ENCODE peak calls at places on chromosomes 2 and 18, in five cellular contexts. One of them, this sample, is unnamed.

GRCh38 chr2:96913398-96914202 is 43.7 kb upstream of the SEMA4C start:
- DNase-seq in brain microvascular endothelial cell: no peak
- DNase-seq in adrenal gland: peak
- DNase-seq in fibroblast of mammary gland: no peak
- DNase-seq in Peyer's patch: no peak
- DNase-seq in this sample: no peak

GRCh38 chr2:233486778-233487552 is 79.6 kb downstream of the USP40 start:
- DNase-seq in brain microvascular endothelial cell: peak
- DNase-seq in adrenal gland: no peak
- DNase-seq in fibroblast of mammary gland: peak
- DNase-seq in Peyer's patch: no peak
- DNase-seq in this sample: peak

GRCh38 chr2:84449711-84450110 is 9.4 kb downstream of the SUCLG1 start:
- DNase-seq in brain microvascular endothelial cell: no peak
- DNase-seq in adrenal gland: no peak
- DNase-seq in fibroblast of mammary gland: no peak
- DNase-seq in Peyer's patch: no peak
- DNase-seq in this sample: no peak

GRCh38 chr18:12255626-12256026 is 1.5 kb downstream of the CIDEA start:
- DNase-seq in brain microvascular endothelial cell: peak
- DNase-seq in adrenal gland: no peak
- DNase-seq in fibroblast of mammary gland: peak
- DNase-seq in Peyer's patch: no peak
- DNase-seq in this sample: peak

GRCh38 chr2:172038604-172039003 is 38.9 kb downstream of the METAP1D start:
- DNase-seq in brain microvascular endothelial cell: no peak
- DNase-seq in adrenal gland: no peak
- DNase-seq in fibroblast of mammary gland: peak
- DNase-seq in Peyer's patch: no peak
- DNase-seq in this sample: peak

GRCh38 chr2:24515335-24515734 is 24.3 kb downstream of the NCOA1 start:
- DNase-seq in brain microvascular endothelial cell: peak
- DNase-seq in adrenal gland: peak
- DNase-seq in fibroblast of mammary gland: peak
- DNase-seq in Peyer's patch: no peak
- DNase-seq in this sample: no peak

GRCh38 chr2:129444417-129445150 is 534.9 kb upstream of the RAB6C start:
- DNase-seq in brain microvascular endothelial cell: no peak
- DNase-seq in adrenal gland: no peak
- DNase-seq in fibroblast of mammary gland: no peak
- DNase-seq in Peyer's patch: no peak
- DNase-seq in this sample: no peak

GRCh38 chr18:11096839-11097750 is 52.3 kb downstream of the PIEZO2 start:
- DNase-seq in brain microvascular endothelial cell: peak
- DNase-seq in adrenal gland: no peak
- DNase-seq in fibroblast of mammary gland: peak
- DNase-seq in Peyer's patch: no peak
- DNase-seq in this sample: no peak

GRCh38 chr2:120878970-120879369 is 143.3 kb downstream of the GLI2 start:
- DNase-seq in brain microvascular endothelial cell: no peak
- DNase-seq in adrenal gland: no peak
- DNase-seq in fibroblast of mammary gland: no peak
- DNase-seq in Peyer's patch: no peak
- DNase-seq in this sample: no peak

GRCh38 chr2:226475650-226476049 is 324.0 kb downstream of the IRS1 start:
- DNase-seq in brain microvascular endothelial cell: peak
- DNase-seq in adrenal gland: no peak
- DNase-seq in fibroblast of mammary gland: peak
- DNase-seq in Peyer's patch: no peak
- DNase-seq in this sample: peak

GRCh38 chr2:239441261-239441701 is 40.5 kb upstream of the HDAC4 start:
- DNase-seq in brain microvascular endothelial cell: no peak
- DNase-seq in adrenal gland: no peak
- DNase-seq in fibroblast of mammary gland: no peak
- DNase-seq in Peyer's patch: no peak
- DNase-seq in this sample: peak

GRCh38 chr2:69693472-69694450 is 48.2 kb upstream of the ANXA4 start:
- DNase-seq in brain microvascular endothelial cell: no peak
- DNase-seq in adrenal gland: no peak
- DNase-seq in fibroblast of mammary gland: no peak
- DNase-seq in Peyer's patch: no peak
- DNase-seq in this sample: no peak

GRCh38 chr2:23578964-23579671 is 194.1 kb downstream of the KLHL29 start:
- DNase-seq in brain microvascular endothelial cell: no peak
- DNase-seq in adrenal gland: no peak
- DNase-seq in fibroblast of mammary gland: no peak
- DNase-seq in Peyer's patch: no peak
- DNase-seq in this sample: no peak

GRCh38 chr2:20181761-20182160 is 43.2 kb downstream of the SDC1 start:
- DNase-seq in brain microvascular endothelial cell: no peak
- DNase-seq in adrenal gland: no peak
- DNase-seq in fibroblast of mammary gland: no peak
- DNase-seq in Peyer's patch: peak
- DNase-seq in this sample: no peak

GRCh38 chr2:27133195-27133875 is 1.1 kb downstream of the PREB start:
- DNase-seq in brain microvascular endothelial cell: no peak
- DNase-seq in adrenal gland: no peak
- DNase-seq in fibroblast of mammary gland: no peak
- DNase-seq in Peyer's patch: no peak
- DNase-seq in this sample: no peak

GRCh38 chr2:230412369-230412706 is 3.7 kb upstream of the SP100 start:
- DNase-seq in brain microvascular endothelial cell: no peak
- DNase-seq in adrenal gland: no peak
- DNase-seq in fibroblast of mammary gland: no peak
- DNase-seq in Peyer's patch: no peak
- DNase-seq in this sample: no peak

GRCh38 chr2:43075906-43076585 is 150.4 kb downstream of the ZFP36L2 start:
- DNase-seq in brain microvascular endothelial cell: peak
- DNase-seq in adrenal gland: peak
- DNase-seq in fibroblast of mammary gland: peak
- DNase-seq in Peyer's patch: peak
- DNase-seq in this sample: peak

GRCh38 chr2:31384771-31385276 is 29.7 kb downstream of the XDH start:
- DNase-seq in brain microvascular endothelial cell: peak
- DNase-seq in adrenal gland: no peak
- DNase-seq in fibroblast of mammary gland: peak
- DNase-seq in Peyer's patch: no peak
- DNase-seq in this sample: peak

DNA sequence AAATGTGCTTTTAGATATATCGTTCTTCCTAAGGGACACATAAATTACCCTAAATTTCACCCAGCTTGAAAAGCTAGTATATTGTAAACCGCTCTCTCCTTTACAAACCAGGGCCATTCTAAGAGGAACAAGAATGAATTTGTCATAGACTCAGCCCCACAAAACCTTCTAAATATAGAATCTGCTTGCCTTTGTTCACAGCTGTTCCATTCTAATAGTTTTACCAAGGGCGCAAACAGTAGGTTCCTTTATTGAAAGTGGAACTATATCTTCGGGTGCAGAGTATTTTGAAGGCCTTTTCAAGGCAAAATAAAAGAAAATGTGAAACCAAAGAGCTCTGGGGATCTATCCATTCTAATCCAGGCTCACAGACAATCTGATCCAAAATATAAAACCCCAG is 316.9 kb downstream of the PAX3 start:
- DNase-seq in brain microvascular endothelial cell: no peak
- DNase-seq in adrenal gland: no peak
- DNase-seq in fibroblast of mammary gland: no peak
- DNase-seq in Peyer's patch: no peak
- DNase-seq in this sample: no peak
- H3K4me3 ChIP-seq in brain microvascular endothelial cell: no peak
- H3K4me3 ChIP-seq in adrenal gland: no peak
- H3K4me3 ChIP-seq in fibroblast of mammary gland: no peak
- H3K4me3 ChIP-seq in Peyer's patch: no peak
- H3K4me3 ChIP-seq in this sample: no peak

GRCh38 chr2:236503583-236503982 is 66.0 kb upstream of the ACKR3 start:
- DNase-seq in brain microvascular endothelial cell: no peak
- DNase-seq in adrenal gland: no peak
- DNase-seq in fibroblast of mammary gland: no peak
- DNase-seq in Peyer's patch: no peak
- DNase-seq in this sample: no peak

GRCh38 chr2:236510049-236510448 is 59.6 kb upstream of the ACKR3 start:
- DNase-seq in brain microvascular endothelial cell: no peak
- DNase-seq in adrenal gland: no peak
- DNase-seq in fibroblast of mammary gland: no peak
- DNase-seq in Peyer's patch: no peak
- DNase-seq in this sample: no peak

GRCh38 chr2:236505648-236506047 is 64.0 kb upstream of the ACKR3 start:
- DNase-seq in brain microvascular endothelial cell: no peak
- DNase-seq in adrenal gland: no peak
- DNase-seq in fibroblast of mammary gland: no peak
- DNase-seq in Peyer's patch: no peak
- DNase-seq in this sample: no peak

GRCh38 chr2:236505071-236505470 is 64.6 kb upstream of the ACKR3 start:
- DNase-seq in brain microvascular endothelial cell: no peak
- DNase-seq in adrenal gland: no peak
- DNase-seq in fibroblast of mammary gland: no peak
- DNase-seq in Peyer's patch: no peak
- DNase-seq in this sample: no peak

GRCh38 chr2:236507393-236508085 is 62.1 kb upstream of the ACKR3 start:
- DNase-seq in brain microvascular endothelial cell: no peak
- DNase-seq in adrenal gland: peak
- DNase-seq in fibroblast of mammary gland: no peak
- DNase-seq in Peyer's patch: no peak
- DNase-seq in this sample: peak
- H3K4me3 ChIP-seq in brain microvascular endothelial cell: peak
- H3K4me3 ChIP-seq in adrenal gland: no peak
- H3K4me3 ChIP-seq in fibroblast of mammary gland: peak
- H3K4me3 ChIP-seq in Peyer's patch: peak
- H3K4me3 ChIP-seq in this sample: no peak

GRCh38 chr2:216118474-216118873 is 9.3 kb downstream of the XRCC5 start:
- DNase-seq in brain microvascular endothelial cell: no peak
- DNase-seq in adrenal gland: no peak
- DNase-seq in fibroblast of mammary gland: no peak
- DNase-seq in Peyer's patch: no peak
- DNase-seq in this sample: peak

GRCh38 chr2:216115224-216115582 is 6.1 kb downstream of the XRCC5 start:
- DNase-seq in brain microvascular endothelial cell: no peak
- DNase-seq in adrenal gland: no peak
- DNase-seq in fibroblast of mammary gland: no peak
- DNase-seq in Peyer's patch: no peak
- DNase-seq in this sample: peak

GRCh38 chr2:216116418-216116817 is 7.3 kb downstream of the XRCC5 start:
- DNase-seq in brain microvascular endothelial cell: no peak
- DNase-seq in adrenal gland: no peak
- DNase-seq in fibroblast of mammary gland: no peak
- DNase-seq in Peyer's patch: no peak
- DNase-seq in this sample: no peak

GRCh38 chr2:216119144-216119543 is 10.0 kb downstream of the XRCC5 start:
- DNase-seq in brain microvascular endothelial cell: no peak
- DNase-seq in adrenal gland: no peak
- DNase-seq in fibroblast of mammary gland: no peak
- DNase-seq in Peyer's patch: no peak
- DNase-seq in this sample: peak

DNA sequence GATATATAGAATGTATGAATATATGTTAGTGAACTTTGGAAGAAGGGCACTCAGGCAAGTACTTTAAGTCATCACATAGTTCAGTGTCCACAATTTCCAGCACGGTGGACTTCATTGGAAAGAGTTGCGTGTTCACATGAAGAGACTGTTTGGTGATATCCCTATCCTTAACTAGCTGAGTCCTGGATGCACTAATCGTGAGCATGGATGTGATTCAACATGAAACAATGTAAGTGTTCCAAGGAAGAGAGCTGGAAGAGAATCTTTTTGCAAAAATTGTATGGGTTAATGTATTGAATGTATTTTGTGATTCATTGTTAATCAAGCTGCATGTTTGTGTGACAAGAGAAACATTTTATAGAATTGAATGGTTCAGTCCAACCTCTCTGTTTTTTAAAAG is 8.4 kb downstream of the XRCC5 start:
- DNase-seq in brain microvascular endothelial cell: no peak
- DNase-seq in adrenal gland: no peak
- DNase-seq in fibroblast of mammary gland: no peak
- DNase-seq in Peyer's patch: no peak
- DNase-seq in this sample: peak
- H3K4me3 ChIP-seq in brain microvascular endothelial cell: no peak
- H3K4me3 ChIP-seq in adrenal gland: no peak
- H3K4me3 ChIP-seq in fibroblast of mammary gland: no peak
- H3K4me3 ChIP-seq in Peyer's patch: no peak
- H3K4me3 ChIP-seq in this sample: no peak

GRCh38 chr18:48944634-48945033 is 6.1 kb downstream of the SMAD7 start:
- DNase-seq in brain microvascular endothelial cell: no peak
- DNase-seq in adrenal gland: no peak
- DNase-seq in fibroblast of mammary gland: no peak
- DNase-seq in Peyer's patch: no peak
- DNase-seq in this sample: peak

GRCh38 chr18:48947583-48947982 is 3.2 kb downstream of the SMAD7 start:
- DNase-seq in brain microvascular endothelial cell: no peak
- DNase-seq in adrenal gland: peak
- DNase-seq in fibroblast of mammary gland: no peak
- DNase-seq in Peyer's patch: no peak
- DNase-seq in this sample: no peak

GRCh38 chr18:48947102-48947501 is 3.7 kb downstream of the SMAD7 start:
- DNase-seq in brain microvascular endothelial cell: no peak
- DNase-seq in adrenal gland: no peak
- DNase-seq in fibroblast of mammary gland: no peak
- DNase-seq in Peyer's patch: no peak
- DNase-seq in this sample: no peak

GRCh38 chr18:48946329-48946835 is 4.4 kb downstream of the SMAD7 start:
- DNase-seq in brain microvascular endothelial cell: no peak
- DNase-seq in adrenal gland: no peak
- DNase-seq in fibroblast of mammary gland: peak
- DNase-seq in Peyer's patch: no peak
- DNase-seq in this sample: peak

DNA sequence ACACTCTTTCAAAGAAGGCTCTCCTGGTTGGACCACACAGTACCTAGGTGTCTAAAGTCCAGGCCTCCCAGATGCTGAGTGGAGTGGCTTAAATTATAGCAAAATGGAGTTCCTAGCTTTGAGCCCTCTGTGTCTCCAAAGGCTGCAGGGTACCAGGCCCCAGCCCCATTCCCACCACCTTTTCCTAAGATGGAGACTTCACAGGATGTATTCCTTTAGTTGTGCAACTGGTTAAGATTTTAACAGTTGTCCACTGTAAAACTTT is 4.9 kb downstream of the SMAD7 start:
- DNase-seq in brain microvascular endothelial cell: no peak
- DNase-seq in adrenal gland: no peak
- DNase-seq in fibroblast of mammary gland: no peak
- DNase-seq in Peyer's patch: no peak
- DNase-seq in this sample: no peak
- H3K4me3 ChIP-seq in brain microvascular endothelial cell: peak
- H3K4me3 ChIP-seq in adrenal gland: no peak
- H3K4me3 ChIP-seq in fibroblast of mammary gland: no peak
- H3K4me3 ChIP-seq in Peyer's patch: peak
- H3K4me3 ChIP-seq in this sample: no peak

DNA sequence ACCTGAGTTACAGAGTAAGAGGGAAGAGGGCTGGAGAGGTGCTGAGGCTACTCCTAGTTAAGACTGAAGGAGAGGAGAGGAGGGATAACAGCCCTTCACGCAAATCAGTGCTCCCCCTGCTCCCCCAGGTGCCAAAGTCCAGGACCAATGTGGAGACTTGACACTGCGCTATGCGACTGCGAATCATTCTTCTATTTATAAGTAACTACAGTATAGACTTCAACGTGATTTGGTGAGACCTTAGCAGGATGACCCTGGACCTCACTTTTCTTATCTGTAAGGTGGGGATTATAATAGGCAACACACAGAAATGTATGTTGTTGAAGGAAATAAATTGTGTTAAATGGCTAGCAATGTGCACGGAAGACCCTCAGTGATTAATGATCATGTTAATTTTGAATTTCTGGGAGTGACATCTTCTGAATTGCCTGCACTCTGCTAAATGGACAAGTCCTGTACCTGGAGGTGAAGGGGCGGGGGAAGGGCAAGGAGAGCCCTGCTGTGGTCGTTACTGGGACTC is 11.0 kb downstream of the EN1 start:
- DNase-seq in brain microvascular endothelial cell: no peak
- DNase-seq in adrenal gland: no peak
- DNase-seq in fibroblast of mammary gland: no peak
- DNase-seq in Peyer's patch: no peak
- DNase-seq in this sample: no peak
- H3K4me3 ChIP-seq in brain microvascular endothelial cell: no peak
- H3K4me3 ChIP-seq in adrenal gland: no peak
- H3K4me3 ChIP-seq in fibroblast of mammary gland: peak
- H3K4me3 ChIP-seq in Peyer's patch: no peak
- H3K4me3 ChIP-seq in this sample: peak